ENCODE peak calls at places on chromosomes 4 and X, in seven cellular contexts. L is PC-3, X is uterus, F is cardiac muscle cell, S is B cell, J is ascending aorta, Z is mucosa of descending colon. N is an unnamed sample.

GRCh38 chrX:13649823-13650222 is 3.1 kb upstream of the TCEANC start:
- DNase-seq in L (no peak), S (no peak), F (no peak), Z (no peak), J (no peak), X (no peak), N (no peak)

GRCh38 chr4:2714071-2714770 is 41.9 kb downstream of the TNIP2 start:
- DNase-seq in S (no peak), Z (no peak), F (peak), J (peak), X (no peak), L (no peak), N (no peak)

GRCh38 chrX:117010243-117010642 is 547.5 kb upstream of the CT83 start:
- DNase-seq in S (no peak), L (no peak), X (no peak), J (no peak), F (no peak), Z (no peak), N (no peak)

GRCh38 chr4:55503164-55503563 is 43.5 kb downstream of the CLOCK start:
- DNase-seq in S (no peak), X (no peak), J (no peak), L (peak), F (peak), Z (no peak), N (no peak)

GRCh38 chrX:71169586-71169985 is 24.9 kb downstream of the NLGN3 start:
- DNase-seq in Z (no peak), F (no peak), L (no peak), S (no peak), J (no peak), X (no peak), N (no peak)

GRCh38 chrX:46649421-46650260 is 76.1 kb downstream of the CHST7 start:
- DNase-seq in L (no peak), F (peak), S (no peak), J (no peak), X (peak), Z (no peak), N (no peak)

GRCh38 chrX:39652336-39652735 is 445.4 kb downstream of the BCOR start:
- DNase-seq in L (peak), Z (no peak), S (no peak), F (peak), J (no peak), X (no peak), N (no peak)

GRCh38 chr4:23981328-23981727 is 91.5 kb upstream of the PPARGC1A start:
- DNase-seq in J (no peak), F (no peak), L (no peak), Z (no peak), S (no peak), X (no peak), N (no peak)

GRCh38 chrX:132961511-132961910 is 3.1 kb upstream of the HS6ST2 start:
- DNase-seq in F (no peak), L (peak), Z (no peak), J (no peak), S (no peak), X (no peak), N (no peak)

GRCh38 chrX:74453178-74453577 is 31.9 kb downstream of the SLC16A2 start:
- DNase-seq in Z (no peak), L (peak), S (no peak), F (no peak), J (no peak), X (no peak), N (no peak)

N was measured in kidney.